ENCODE peak calls at places on chromosomes 4 and X, in five cellular contexts. A, Y, B, G and R are unnamed samples.

GRCh38 chrX:46782034-46782433 is 23.1 kb upstream of the SLC9A7 start:
- DNase-seq in A (no peak), B (no peak), G (no peak), Y (no peak), R (no peak)

GRCh38 chrX:39766085-39766726 is 331.6 kb downstream of the BCOR start:
- DNase-seq in Y (no peak), B (no peak), A (no peak), G (no peak), R (no peak)

GRCh38 chr4:7073526-7074390 is 5.9 kb upstream of the GRPEL1 start:
- DNase-seq in Y (no peak), A (peak), B (peak), G (peak), R (peak)

GRCh38 chrX:121496966-121497365 is 449.6 kb downstream of the GLUD2 start:
- DNase-seq in A (no peak), B (no peak), G (no peak), Y (no peak), R (no peak)

GRCh38 chr4:56817840-56818491 is 3.5 kb downstream of the SPINK2 start:
- DNase-seq in B (no peak), A (no peak), Y (peak), G (no peak), R (no peak)

GRCh38 chr4:76783836-76784235 is 114.1 kb downstream of the SOWAHB start:
- DNase-seq in G (no peak), A (no peak), Y (no peak), B (no peak), R (no peak)

GRCh38 chr4:139440971-139441370 is 12.9 kb upstream of the RAB33B start:
- DNase-seq in A (no peak), B (no peak), Y (no peak), G (no peak), R (peak)

GRCh38 chrX:153981771-153982533 is 9.4 kb downstream of the TMEM187 start:
- DNase-seq in G (no peak), B (no peak), A (no peak), Y (no peak), R (no peak)

GRCh38 chrX:133559909-133560308 is 144.6 kb upstream of the GPC4 start:
- DNase-seq in B (no peak), Y (no peak), A (no peak), G (no peak), R (no peak)

GRCh38 chr4:41414380-41414779 is 123.6 kb upstream of the LIMCH1 start:
- DNase-seq in B (no peak), G (no peak), Y (no peak), A (no peak), R (no peak)

GRCh38 chr4:85658766-85659439 is 184.0 kb downstream of the ARHGAP24 start:
- DNase-seq in G (no peak), B (no peak), A (no peak), Y (no peak), R (no peak)

GRCh38 chrX:70554081-70554480 is 109.4 kb downstream of the DLG3 start:
- DNase-seq in B (peak), G (peak), A (no peak), Y (no peak), R (peak)

GRCh38 chr4:165765053-165765452 is 108.0 kb upstream of the TLL1 start:
- DNase-seq in B (no peak), G (no peak), Y (no peak), A (no peak), R (no peak)

GRCh38 chr4:187827631-187828030 is 167.9 kb upstream of the ZFP42 start:
- DNase-seq in B (no peak), G (no peak), A (no peak), Y (no peak), R (peak)

GRCh38 chrX:135985123-135985973 is at the start of gene SLC9A6:
- DNase-seq in B (peak), G (peak), Y (no peak), A (peak), R (peak)

GRCh38 chr4:152072001-152072485 is 311.2 kb upstream of the GATB start:
- DNase-seq in B (no peak), A (no peak), Y (no peak), G (no peak), R (peak)

GRCh38 chr4:113686950-113687718 is 74.4 kb downstream of the CAMK2D start:
- DNase-seq in B (no peak), A (no peak), G (peak), Y (peak), R (peak)

DNA sequence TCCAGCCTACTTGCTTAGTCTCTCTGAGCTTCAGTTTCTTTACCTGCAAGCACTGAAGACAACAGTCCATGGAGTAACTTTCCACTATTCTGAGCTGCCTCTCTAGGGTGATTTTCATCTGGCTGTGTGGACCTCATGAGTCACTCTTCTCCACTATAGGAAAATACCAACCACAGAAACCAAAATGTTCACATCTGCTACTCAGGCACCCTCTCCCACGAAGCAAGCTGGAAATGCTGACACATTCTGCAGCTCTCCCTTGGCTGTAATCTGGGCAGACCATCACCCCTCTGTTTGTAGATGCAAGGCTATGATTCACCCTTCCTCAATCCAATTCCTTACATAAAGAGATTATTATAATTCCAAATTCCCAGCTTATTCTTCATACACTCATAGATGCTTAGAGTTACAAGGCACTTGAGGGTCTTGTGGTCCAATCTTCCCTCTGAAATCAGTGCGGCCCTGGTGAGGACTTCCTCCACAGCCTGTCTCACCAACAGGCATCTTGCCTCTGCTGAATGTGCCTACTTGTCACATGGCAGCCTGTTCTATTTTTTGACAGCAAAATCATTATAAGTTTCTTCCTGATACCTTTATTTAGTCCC is 97.0 kb upstream of the LNX1 start:
- DNase-seq in G (no peak), B (peak), A (peak), Y (peak), R (peak)
- TF ChIP-seq MXI1 in G (no peak), B (no peak), A (no peak), Y (no peak), R (no peak)

GRCh38 chrX:123675154-123675553 is 57.7 kb downstream of the THOC2 start:
- DNase-seq in A (no peak), B (no peak), G (no peak), Y (no peak), R (no peak)
- TF ChIP-seq RAD21 in A (no peak), B (no peak), G (no peak), Y (no peak), R (no peak)

GRCh38 chrX:117568238-117568637 is 548.4 kb downstream of the KLHL13 start:
- DNase-seq in G (no peak), B (no peak), Y (no peak), A (no peak), R (no peak)
- TF ChIP-seq MXI1 in G (no peak), B (no peak), Y (no peak), A (no peak), R (no peak)

DNA sequence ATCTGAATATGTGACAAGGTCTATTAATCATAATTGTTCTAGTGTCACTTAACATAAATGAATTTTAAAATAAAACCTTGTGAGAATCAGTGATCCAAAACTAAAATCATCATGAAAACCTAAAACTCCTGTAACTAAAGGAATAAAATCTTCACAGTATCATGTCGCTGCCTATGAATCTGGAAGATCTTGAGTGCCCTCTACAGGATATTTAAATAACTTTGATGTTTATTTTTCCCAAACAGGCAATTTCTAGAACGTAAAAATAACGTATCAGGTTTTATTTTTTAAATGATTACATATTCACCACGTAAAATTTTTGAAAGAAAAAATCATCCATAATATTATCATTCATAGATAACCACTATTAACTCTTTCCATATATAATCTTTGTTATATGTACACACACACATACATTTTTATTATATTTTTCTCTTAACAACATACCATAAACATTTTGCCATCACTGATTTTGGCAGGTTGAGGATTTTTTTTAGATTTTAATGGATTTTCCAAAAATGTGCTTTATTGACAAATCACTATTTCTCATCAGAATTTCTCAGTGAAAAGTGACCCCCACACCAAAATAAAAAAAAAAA is 79.6 kb downstream of the COMMD8 start:
- DNase-seq in G (peak), A (peak), Y (no peak), B (peak), R (peak)
- TF ChIP-seq RAD21 in G (no peak), A (peak), Y (peak), B (peak), R (peak)

GRCh38 chrX:37077646-37078433 is 69.7 kb downstream of the FAM47C start:
- DNase-seq in Y (no peak), A (no peak), B (no peak), G (no peak), R (no peak)
- TF ChIP-seq MXI1 in Y (no peak), A (no peak), B (no peak), G (no peak), R (no peak)